ENCODE peak calls at places on chromosomes 16 and 17, in six cellular contexts. One of them, this sample, is unnamed.

GRCh38 chr17:11928436-11928835 is 68.8 kb downstream of the ZNF18 start:
- DNase-seq in fibroblast of the aortic adventitia: no peak
- DNase-seq in epithelial cell of proximal tubule: no peak
- DNase-seq in heart right ventricle: no peak
- DNase-seq in A549: no peak
- DNase-seq in nephron progenitor cell: no peak
- DNase-seq in this sample: no peak

GRCh38 chr16:3959148-3959547 is 78.6 kb upstream of the CREBBP start:
- DNase-seq in fibroblast of the aortic adventitia: peak
- DNase-seq in epithelial cell of proximal tubule: no peak
- DNase-seq in heart right ventricle: no peak
- DNase-seq in A549: no peak
- DNase-seq in nephron progenitor cell: no peak
- DNase-seq in this sample: no peak

GRCh38 chr17:49596613-49597244 is 21.1 kb downstream of the NXPH3 start:
- DNase-seq in fibroblast of the aortic adventitia: no peak
- DNase-seq in epithelial cell of proximal tubule: no peak
- DNase-seq in heart right ventricle: no peak
- DNase-seq in A549: no peak
- DNase-seq in nephron progenitor cell: no peak
- DNase-seq in this sample: no peak

GRCh38 chr16:66521951-66522771 is 27.8 kb downstream of the TK2 start:
- DNase-seq in fibroblast of the aortic adventitia: peak
- DNase-seq in epithelial cell of proximal tubule: no peak
- DNase-seq in heart right ventricle: no peak
- DNase-seq in A549: no peak
- DNase-seq in nephron progenitor cell: no peak
- DNase-seq in this sample: no peak

GRCh38 chr16:54873081-54873480 is 57.6 kb upstream of the IRX5 start:
- DNase-seq in fibroblast of the aortic adventitia: peak
- DNase-seq in epithelial cell of proximal tubule: no peak
- DNase-seq in heart right ventricle: no peak
- DNase-seq in A549: no peak
- DNase-seq in nephron progenitor cell: no peak
- DNase-seq in this sample: no peak

GRCh38 chr16:4351880-4352279 is 759 bp upstream of the PAM16 start:
- DNase-seq in fibroblast of the aortic adventitia: no peak
- DNase-seq in epithelial cell of proximal tubule: no peak
- DNase-seq in heart right ventricle: no peak
- DNase-seq in A549: no peak
- DNase-seq in nephron progenitor cell: no peak
- DNase-seq in this sample: no peak

GRCh38 chr17:43399839-43400328 is 1.1 kb downstream of the ARL4D start:
- DNase-seq in fibroblast of the aortic adventitia: peak
- DNase-seq in epithelial cell of proximal tubule: no peak
- DNase-seq in heart right ventricle: no peak
- DNase-seq in A549: no peak
- DNase-seq in nephron progenitor cell: no peak
- DNase-seq in this sample: peak

GRCh38 chr16:19291459-19291858 is 5.9 kb downstream of the CLEC19A start:
- DNase-seq in fibroblast of the aortic adventitia: peak
- DNase-seq in epithelial cell of proximal tubule: no peak
- DNase-seq in heart right ventricle: no peak
- DNase-seq in A549: no peak
- DNase-seq in nephron progenitor cell: peak
- DNase-seq in this sample: no peak

GRCh38 chr17:27558842-27559505 is 72.0 kb upstream of the LGALS9 start:
- DNase-seq in fibroblast of the aortic adventitia: no peak
- DNase-seq in epithelial cell of proximal tubule: no peak
- DNase-seq in heart right ventricle: no peak
- DNase-seq in A549: no peak
- DNase-seq in nephron progenitor cell: no peak
- DNase-seq in this sample: no peak

GRCh38 chr17:17300624-17301568 is 2.3 kb upstream of the NT5M start:
- DNase-seq in fibroblast of the aortic adventitia: peak
- DNase-seq in epithelial cell of proximal tubule: no peak
- DNase-seq in heart right ventricle: peak
- DNase-seq in A549: peak
- DNase-seq in nephron progenitor cell: peak
- DNase-seq in this sample: peak

GRCh38 chr17:68054296-68054900 is 18.9 kb downstream of the KPNA2 start:
- DNase-seq in fibroblast of the aortic adventitia: peak
- DNase-seq in epithelial cell of proximal tubule: no peak
- DNase-seq in heart right ventricle: peak
- DNase-seq in A549: no peak
- DNase-seq in nephron progenitor cell: no peak
- DNase-seq in this sample: no peak

GRCh38 chr16:28283798-28284577 is 8.3 kb upstream of the SBK1 start:
- DNase-seq in fibroblast of the aortic adventitia: no peak
- DNase-seq in epithelial cell of proximal tubule: no peak
- DNase-seq in heart right ventricle: no peak
- DNase-seq in A549: no peak
- DNase-seq in nephron progenitor cell: no peak
- DNase-seq in this sample: no peak

GRCh38 chr16:318628-319027 is 33.9 kb downstream of the AXIN1 start:
- DNase-seq in fibroblast of the aortic adventitia: no peak
- DNase-seq in epithelial cell of proximal tubule: no peak
- DNase-seq in heart right ventricle: no peak
- DNase-seq in A549: peak
- DNase-seq in nephron progenitor cell: peak
- DNase-seq in this sample: peak

GRCh38 chr17:3890082-3890892 is 2.6 kb downstream of the CAMKK1 start:
- DNase-seq in fibroblast of the aortic adventitia: peak
- DNase-seq in epithelial cell of proximal tubule: peak
- DNase-seq in heart right ventricle: peak
- DNase-seq in A549: peak
- DNase-seq in nephron progenitor cell: peak
- DNase-seq in this sample: peak

GRCh38 chr17:31467502-31468256 is 76.2 kb downstream of the RAB11FIP4 start:
- DNase-seq in fibroblast of the aortic adventitia: no peak
- DNase-seq in epithelial cell of proximal tubule: no peak
- DNase-seq in heart right ventricle: peak
- DNase-seq in A549: no peak
- DNase-seq in nephron progenitor cell: no peak
- DNase-seq in this sample: no peak

GRCh38 chr16:62254847-62255246 is 218.6 kb upstream of the CDH8 start:
- DNase-seq in fibroblast of the aortic adventitia: no peak
- DNase-seq in epithelial cell of proximal tubule: no peak
- DNase-seq in heart right ventricle: no peak
- DNase-seq in A549: no peak
- DNase-seq in nephron progenitor cell: no peak
- DNase-seq in this sample: no peak

GRCh38 chr16:62261760-62262159 is 225.5 kb upstream of the CDH8 start:
- DNase-seq in fibroblast of the aortic adventitia: no peak
- DNase-seq in epithelial cell of proximal tubule: no peak
- DNase-seq in heart right ventricle: no peak
- DNase-seq in A549: no peak
- DNase-seq in nephron progenitor cell: no peak
- DNase-seq in this sample: no peak

GRCh38 chr16:62253926-62254325 is 217.7 kb upstream of the CDH8 start:
- DNase-seq in fibroblast of the aortic adventitia: no peak
- DNase-seq in epithelial cell of proximal tubule: no peak
- DNase-seq in heart right ventricle: no peak
- DNase-seq in A549: no peak
- DNase-seq in nephron progenitor cell: no peak
- DNase-seq in this sample: no peak

GRCh38 chr16:62256406-62256805 is 220.2 kb upstream of the CDH8 start:
- DNase-seq in fibroblast of the aortic adventitia: no peak
- DNase-seq in epithelial cell of proximal tubule: no peak
- DNase-seq in heart right ventricle: no peak
- DNase-seq in A549: no peak
- DNase-seq in nephron progenitor cell: no peak
- DNase-seq in this sample: no peak
- TF ChIP-seq CTCF in fibroblast of the aortic adventitia: no peak
- TF ChIP-seq CTCF in epithelial cell of proximal tubule: peak
- TF ChIP-seq CTCF in heart right ventricle: no peak
- TF ChIP-seq CTCF in A549: no peak
- TF ChIP-seq CTCF in nephron progenitor cell: peak
- TF ChIP-seq CTCF in this sample: peak

DNA sequence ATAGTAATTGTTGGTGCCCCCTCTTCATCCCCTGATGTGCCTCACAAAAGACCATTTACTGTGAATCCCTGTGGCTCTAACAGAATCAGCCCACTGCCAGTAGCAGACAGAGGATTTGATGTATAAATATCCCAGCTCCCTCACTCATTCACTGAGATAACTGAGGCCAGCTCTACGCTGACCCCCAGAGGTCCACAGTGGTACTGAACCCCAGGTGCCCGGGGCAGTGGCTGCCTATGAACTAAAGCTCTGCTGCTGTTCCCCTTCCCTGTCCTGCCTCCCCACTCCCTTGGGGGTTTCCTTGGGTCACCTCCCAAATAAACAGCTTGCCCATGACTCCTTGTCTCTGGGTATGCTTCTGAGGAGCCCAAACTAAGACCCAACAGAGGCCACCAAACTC is 295.8 kb downstream of the FOXL1 start:
- DNase-seq in fibroblast of the aortic adventitia: no peak
- DNase-seq in epithelial cell of proximal tubule: no peak
- DNase-seq in heart right ventricle: no peak
- DNase-seq in A549: no peak
- DNase-seq in nephron progenitor cell: no peak
- DNase-seq in this sample: no peak
- TF ChIP-seq CTCF in fibroblast of the aortic adventitia: peak
- TF ChIP-seq CTCF in epithelial cell of proximal tubule: peak
- TF ChIP-seq CTCF in heart right ventricle: peak
- TF ChIP-seq CTCF in A549: peak
- TF ChIP-seq CTCF in nephron progenitor cell: peak
- TF ChIP-seq CTCF in this sample: peak

DNA sequence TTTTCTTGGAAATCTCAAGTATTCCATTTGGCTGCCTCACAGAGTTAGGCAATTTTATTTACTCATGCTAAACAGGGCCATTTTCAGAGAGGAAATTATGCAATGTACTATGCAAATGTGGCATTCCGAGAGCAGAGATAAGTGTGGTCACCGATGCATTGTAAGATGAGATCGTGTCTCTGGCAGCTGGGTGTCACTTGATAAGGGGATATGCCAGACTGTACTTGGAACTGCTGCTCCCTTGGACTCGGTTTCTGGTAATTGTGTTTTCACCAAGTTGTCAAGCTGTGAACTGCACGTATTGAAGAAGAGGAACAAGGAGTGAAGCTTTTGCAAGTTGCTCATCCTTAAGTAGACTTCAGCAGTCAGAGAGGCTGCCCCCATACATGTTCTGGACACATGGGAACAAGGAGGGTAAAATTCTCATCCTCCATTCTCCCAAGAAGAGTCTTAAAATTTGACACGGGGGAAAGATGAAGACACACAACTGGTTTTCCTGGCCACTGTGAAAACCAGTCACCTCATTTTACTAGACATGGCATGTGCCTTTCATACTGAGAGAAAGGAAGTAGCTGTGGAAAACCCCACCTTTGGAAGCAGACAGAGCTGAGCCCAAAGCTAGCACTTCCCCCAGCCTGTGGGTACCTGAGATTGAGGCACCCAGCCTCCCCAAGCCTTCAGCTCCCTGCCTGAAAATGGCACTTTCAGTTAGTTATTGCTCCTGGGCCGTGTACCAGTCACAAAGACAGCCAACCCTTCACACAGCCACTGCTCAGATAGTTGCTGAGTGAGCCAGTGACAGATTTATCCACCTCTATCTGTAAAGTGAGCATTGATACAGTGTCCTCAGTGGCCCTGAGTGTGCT is 150.7 kb downstream of the SOCS1 start:
- DNase-seq in fibroblast of the aortic adventitia: peak
- DNase-seq in epithelial cell of proximal tubule: peak
- DNase-seq in heart right ventricle: no peak
- DNase-seq in A549: no peak
- DNase-seq in nephron progenitor cell: no peak
- DNase-seq in this sample: no peak
- TF ChIP-seq CTCF in fibroblast of the aortic adventitia: peak
- TF ChIP-seq CTCF in epithelial cell of proximal tubule: no peak
- TF ChIP-seq CTCF in heart right ventricle: no peak
- TF ChIP-seq CTCF in A549: no peak
- TF ChIP-seq CTCF in nephron progenitor cell: no peak
- TF ChIP-seq CTCF in this sample: no peak

DNA sequence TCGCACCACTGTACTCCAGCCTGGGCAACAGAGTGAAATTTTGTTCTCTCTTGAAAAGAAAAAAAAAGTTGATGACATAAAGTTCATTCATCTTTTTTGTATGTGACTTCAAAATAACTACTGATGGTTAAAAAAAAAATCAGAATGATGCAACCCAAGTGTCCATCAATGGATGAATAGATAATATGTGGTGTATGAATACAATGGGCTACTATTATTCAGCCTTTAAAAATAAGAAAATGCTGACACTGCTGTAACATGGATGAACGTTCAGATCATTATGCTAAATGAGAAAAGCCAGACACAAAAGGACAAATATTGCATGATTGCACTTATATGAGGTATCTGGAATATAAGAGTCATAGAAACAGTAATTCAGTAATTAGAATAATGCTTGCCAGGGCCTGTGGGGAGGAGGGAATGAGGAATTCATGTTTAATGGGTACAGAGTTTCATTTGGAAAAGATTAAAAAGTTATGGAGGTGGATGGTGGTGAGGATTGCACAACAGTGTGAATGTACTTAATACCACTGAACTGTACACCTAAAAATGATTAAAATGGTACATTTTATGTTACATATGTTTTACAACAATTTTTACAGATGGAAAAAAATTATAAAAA is 25.4 kb downstream of the TENT4B start:
- DNase-seq in fibroblast of the aortic adventitia: no peak
- DNase-seq in epithelial cell of proximal tubule: no peak
- DNase-seq in heart right ventricle: no peak
- DNase-seq in A549: no peak
- DNase-seq in nephron progenitor cell: no peak
- DNase-seq in this sample: no peak
- TF ChIP-seq CTCF in fibroblast of the aortic adventitia: no peak
- TF ChIP-seq CTCF in epithelial cell of proximal tubule: no peak
- TF ChIP-seq CTCF in heart right ventricle: no peak
- TF ChIP-seq CTCF in A549: no peak
- TF ChIP-seq CTCF in nephron progenitor cell: no peak
- TF ChIP-seq CTCF in this sample: no peak

GRCh38 chr16:88495268-88495772 is 42.2 kb downstream of the ZFPM1 start:
- DNase-seq in fibroblast of the aortic adventitia: no peak
- DNase-seq in epithelial cell of proximal tubule: no peak
- DNase-seq in heart right ventricle: no peak
- DNase-seq in A549: no peak
- DNase-seq in nephron progenitor cell: no peak
- DNase-seq in this sample: no peak

GRCh38 chr16:88491001-88491559 is 38.0 kb downstream of the ZFPM1 start:
- DNase-seq in fibroblast of the aortic adventitia: no peak
- DNase-seq in epithelial cell of proximal tubule: no peak
- DNase-seq in heart right ventricle: no peak
- DNase-seq in A549: no peak
- DNase-seq in nephron progenitor cell: no peak
- DNase-seq in this sample: no peak

GRCh38 chr16:88491560-88492310 is 38.7 kb downstream of the ZFPM1 start:
- DNase-seq in fibroblast of the aortic adventitia: no peak
- DNase-seq in epithelial cell of proximal tubule: no peak
- DNase-seq in heart right ventricle: no peak
- DNase-seq in A549: no peak
- DNase-seq in nephron progenitor cell: no peak
- DNase-seq in this sample: no peak

GRCh38 chr16:88494335-88495154 is 41.5 kb downstream of the ZFPM1 start:
- DNase-seq in fibroblast of the aortic adventitia: no peak
- DNase-seq in epithelial cell of proximal tubule: no peak
- DNase-seq in heart right ventricle: no peak
- DNase-seq in A549: no peak
- DNase-seq in nephron progenitor cell: no peak
- DNase-seq in this sample: no peak

GRCh38 chr16:88493879-88494278 is 40.8 kb downstream of the ZFPM1 start:
- DNase-seq in fibroblast of the aortic adventitia: no peak
- DNase-seq in epithelial cell of proximal tubule: no peak
- DNase-seq in heart right ventricle: no peak
- DNase-seq in A549: no peak
- DNase-seq in nephron progenitor cell: no peak
- DNase-seq in this sample: no peak
- TF ChIP-seq CTCF in fibroblast of the aortic adventitia: no peak
- TF ChIP-seq CTCF in epithelial cell of proximal tubule: no peak
- TF ChIP-seq CTCF in heart right ventricle: no peak
- TF ChIP-seq CTCF in A549: no peak
- TF ChIP-seq CTCF in nephron progenitor cell: no peak
- TF ChIP-seq CTCF in this sample: no peak